ENCODE peak calls at places on chromosomes 5 and 9, in nine cellular contexts. F is upper lobe of left lung; P is transverse colon; N is fibroblast of lung; L is colonic mucosa; Z is H9; S is CD4-positive, CD25-positive, alpha-beta regulatory T cell; K is lung; X is IMR-90. Y is an unnamed sample.
A peak's percentile ranks its signal among the peaks of the same experiment; 100 is the strongest.

GRCh38 chr9:24939099-24939850 is 393.6 kb upstream of the IZUMO3 start:
- DNase-seq in X (no peak), P (no peak), F (no peak), K (no peak), S (no peak), N (no peak), L (no peak), Z (no peak), Y (no peak)

GRCh38 chr5:140112685-140113179 is 1.2 kb upstream of the PURA start:
- DNase-seq in N (peak; percentile 47), Z (no peak), P (no peak), X (peak; percentile 34), K (no peak), L (peak; percentile 18), S (no peak), F (no peak), Y (peak; percentile 26)

GRCh38 chr5:168766038-168766700 is 187.0 kb upstream of the PANK3 start:
- DNase-seq in Z (no peak), N (no peak), L (no peak), X (no peak), F (no peak), K (no peak), S (no peak), P (no peak), Y (no peak)

GRCh38 chr9:129240581-129241211 is 62.6 kb upstream of the IER5L start:
- DNase-seq in L (no peak), Z (no peak), S (no peak), K (no peak), P (no peak), F (no peak), X (no peak), N (no peak), Y (no peak)

GRCh38 chr5:3349704-3350565 is 245.7 kb upstream of the IRX1 start:
- DNase-seq in Z (peak; percentile 4), K (no peak), F (no peak), L (no peak), S (no peak), P (no peak), N (no peak), X (no peak), Y (no peak)

GRCh38 chr5:173602423-173602822 is 14.0 kb downstream of the BOD1 start:
- DNase-seq in X (peak; percentile 70), S (no peak), F (no peak), K (peak; percentile 69), N (peak; percentile 92), P (no peak), Z (no peak), L (no peak), Y (no peak)

GRCh38 chr9:123457586-123457985 is 101.6 kb downstream of the CRB2 start:
- DNase-seq in L (no peak), F (no peak), S (no peak), N (no peak), P (no peak), Z (no peak), K (no peak), X (no peak), Y (peak; percentile 22)

GRCh38 chr9:112174223-112174964 is 703 bp downstream of the SUSD1 start:
- DNase-seq in X (peak; percentile 16), K (peak; percentile 70), N (peak; percentile 45), F (peak; percentile 95), L (peak; percentile 84), P (peak; percentile 87), Z (no peak), S (peak; percentile 48), Y (peak; percentile 35)

GRCh38 chr5:8842906-8843590 is 702.8 kb downstream of the SEMA5A start:
- DNase-seq in S (no peak), X (peak; percentile 60), K (no peak), L (no peak), Z (no peak), P (no peak), N (no peak), F (no peak), Y (peak; percentile 58)

GRCh38 chr9:131470581-131470991 is 32.1 kb upstream of the POMT1 start:
- DNase-seq in F (peak; percentile 49), P (no peak), K (no peak), N (no peak), L (no peak), S (no peak), X (no peak), Z (no peak), Y (no peak)

GRCh38 chr9:28215921-28216320 is 642.6 kb upstream of the C9orf72 start:
- DNase-seq in F (no peak), X (no peak), K (no peak), P (no peak), S (no peak), Z (no peak), L (no peak), N (no peak), Y (no peak)

GRCh38 chr9:38619556-38620447 is 594 bp downstream of the ANKRD18A start:
- DNase-seq in K (no peak), N (no peak), L (peak; percentile 46), F (peak; percentile 84), X (no peak), P (peak; percentile 46), Z (peak; percentile 48), S (peak; percentile 5), Y (no peak)

GRCh38 chr9:75658301-75658919 is 232.1 kb upstream of the PCSK5 start:
- DNase-seq in S (no peak), K (no peak), Z (no peak), L (no peak), X (peak; percentile 45), N (peak; percentile 8), F (no peak), P (no peak), Y (no peak)

GRCh38 chr9:106862946-106863740 is at the start of gene ZNF462:
- DNase-seq in X (peak; percentile 79), Z (peak; percentile 55), N (peak; percentile 86), P (peak; percentile 47), K (peak; percentile 38), F (peak; percentile 49), L (peak; percentile 81), S (no peak), Y (peak; percentile 66)

GRCh38 chr9:117414220-117414905 is 494 bp downstream of the ASTN2 start:
- DNase-seq in Z (peak; percentile 56), N (peak; percentile 16), P (no peak), K (no peak), F (peak; percentile 85), S (no peak), L (no peak), X (no peak), Y (peak; percentile 12)
- H3K27me3 ChIP-seq in Z (peaks cover 46% of the 10 kb centered on the region), N (peaks cover 24% of the 10 kb centered on the region), P (peaks cover 69% of the 10 kb centered on the region), K (peaks cover 22% of the 10 kb centered on the region), F (peaks cover 27% of the 10 kb centered on the region), S (peaks cover 4% of the 10 kb centered on the region), L (peaks cover 24% of the 10 kb centered on the region), X (peaks cover 34% of the 10 kb centered on the region), Y (peaks cover 78% of the 10 kb centered on the region)

GRCh38 chr9:68417762-68418161 is 61.4 kb downstream of the PGM5 start:
- DNase-seq in S (no peak), L (no peak), N (no peak), X (no peak), K (no peak), Z (no peak), F (no peak), P (no peak), Y (peak; percentile 21)

GRCh38 chr9:68416891-68417570 is 60.6 kb downstream of the PGM5 start:
- DNase-seq in X (no peak), Z (peak; percentile 33), N (no peak), S (no peak), K (no peak), F (no peak), P (no peak), L (no peak), Y (peak; percentile 29)

GRCh38 chr9:68418259-68418845 is 61.9 kb downstream of the PGM5 start:
- DNase-seq in K (no peak), F (peak; percentile 29), N (no peak), L (no peak), P (no peak), X (no peak), Z (no peak), S (no peak), Y (no peak)
- H3K4me1 ChIP-seq in K (no peaks in the 10 kb centered on the region), F (no peaks in the 10 kb centered on the region), N (no peaks in the 10 kb centered on the region), L (no peaks in the 10 kb centered on the region), P (no peaks in the 10 kb centered on the region), X (no peaks in the 10 kb centered on the region), Z (no peaks in the 10 kb centered on the region), S (no peaks in the 10 kb centered on the region), Y (peaks cover 51% of the 10 kb centered on the region)

GRCh38 chr5:55306641-55307382 is 682 bp downstream of the DHX29 start:
- DNase-seq in N (no peak), K (no peak), L (no peak), S (no peak), P (no peak), Z (no peak), X (no peak), F (no peak), Y (peak; percentile 12)
- H3K27ac ChIP-seq in N (peak overlapping the region; percentile 89), K (peak overlapping the region; percentile 78), L (peak overlapping the region; percentile 92), S (peak overlapping the region; percentile 90), P (peak overlapping the region; percentile 89), Z (no peak overlapping the region), X (peak overlapping the region; percentile 58), F (peak overlapping the region; percentile 94), Y (peak overlapping the region; percentile 94)

DNA sequence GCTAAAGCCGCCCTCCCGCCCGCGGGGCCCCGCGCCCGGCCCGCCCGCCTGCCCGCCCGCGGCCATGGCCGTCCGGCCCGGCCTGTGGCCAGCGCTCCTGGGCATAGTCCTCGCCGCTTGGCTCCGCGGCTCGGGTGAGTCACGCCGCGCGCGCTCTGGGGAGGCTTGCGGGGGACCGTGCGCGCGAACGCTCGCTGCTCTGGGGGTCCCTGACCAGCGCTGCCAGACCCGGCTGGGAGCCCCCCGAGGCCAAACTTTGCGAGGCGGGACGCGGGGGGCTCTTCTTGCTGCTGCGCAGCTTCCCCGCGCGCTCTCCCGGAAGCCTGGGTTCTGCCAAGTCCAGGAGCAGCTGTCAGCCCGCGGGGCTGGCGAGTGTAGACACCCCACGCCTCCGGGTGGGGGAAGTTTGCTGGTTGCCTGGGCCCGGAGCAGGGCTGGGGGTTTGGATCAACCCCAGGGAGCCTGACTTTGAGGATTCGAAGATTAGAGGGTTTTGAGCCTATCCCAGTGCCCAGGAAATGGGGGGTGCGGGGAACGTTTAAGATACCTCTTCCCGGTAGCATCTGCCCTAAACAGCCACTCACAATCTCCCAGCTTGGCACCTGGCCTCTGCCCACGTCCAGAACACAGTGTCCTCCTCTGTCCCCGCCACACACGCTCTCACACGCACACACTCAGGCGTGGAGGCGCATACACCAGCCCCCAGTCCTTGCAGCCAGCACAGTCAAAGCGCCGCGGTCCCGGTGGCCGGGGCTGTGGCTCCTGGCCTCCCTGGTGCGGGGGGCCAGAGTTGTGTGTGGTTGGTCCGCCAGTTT is 535 bp downstream of the UNC5A start:
- DNase-seq in L (no peak), F (peak; percentile 80), N (peak; percentile 39), X (no peak), S (no peak), Z (no peak), K (no peak), P (no peak), Y (peak; percentile 24)
- H3K27me3 ChIP-seq in L (peaks cover 30% of the 10 kb centered on the region), F (peaks cover 28% of the 10 kb centered on the region), N (peaks cover 28% of the 10 kb centered on the region), X (peaks cover 70% of the 10 kb centered on the region), S (peaks cover 18% of the 10 kb centered on the region), Z (peaks cover 16% of the 10 kb centered on the region), K (peaks cover 22% of the 10 kb centered on the region), P (peaks cover 97% of the 10 kb centered on the region), Y (peaks cover 78% of the 10 kb centered on the region)

GRCh38 chr9:136625101-136626065 is 37.3 kb upstream of the EGFL7 start:
- DNase-seq in K (peak; percentile 78), P (peak; percentile 91), L (peak; percentile 95), S (no peak), F (peak; percentile 86), N (peak; percentile 47), Z (no peak), X (peak; percentile 31), Y (peak; percentile 88)
- H3K4me1 ChIP-seq in K (peaks cover 29% of the 10 kb centered on the region), P (peaks cover 66% of the 10 kb centered on the region), L (peaks cover 38% of the 10 kb centered on the region), S (no peaks in the 10 kb centered on the region), F (peaks cover 54% of the 10 kb centered on the region), N (peaks cover 9% of the 10 kb centered on the region), Z (no peaks in the 10 kb centered on the region), X (peaks cover 7% of the 10 kb centered on the region), Y (peaks cover 35% of the 10 kb centered on the region)